ENCODE peak calls at places on chromosome 3, in seven cellular contexts. J, A, Q, X, I, S and U are unnamed samples.

GRCh38 chr3:177563792-177564191 is 366.5 kb upstream of the TBL1XR1 start:
- DNase-seq in A (no peak), I (no peak), X (no peak), S (no peak), J (no peak), Q (no peak), U (no peak)

GRCh38 chr3:186361612-186362408 is at the start of gene DGKG:
- DNase-seq in Q (no peak), S (no peak), I (peak), X (peak), A (no peak), J (peak), U (peak)

GRCh38 chr3:43872901-43873300 is 182.2 kb downstream of the ABHD5 start:
- DNase-seq in Q (no peak), X (peak), I (no peak), S (no peak), A (peak), J (no peak), U (no peak)

GRCh38 chr3:160771811-160772459 is 15.9 kb downstream of the PPM1L start:
- DNase-seq in X (no peak), Q (no peak), A (no peak), J (no peak), S (no peak), I (no peak), U (no peak)

GRCh38 chr3:152738656-152739055 is 96.3 kb upstream of the P2RY1 start:
- DNase-seq in S (no peak), X (no peak), I (no peak), J (no peak), A (no peak), Q (no peak), U (no peak)

GRCh38 chr3:99355465-99355864 is 282.9 kb upstream of the COL8A1 start:
- DNase-seq in X (no peak), S (no peak), A (no peak), I (no peak), Q (no peak), J (no peak), U (no peak)

GRCh38 chr3:150235799-150236198 is 172.3 kb upstream of the TSC22D2 start:
- DNase-seq in A (peak), J (no peak), X (no peak), Q (no peak), S (no peak), I (no peak), U (no peak)

GRCh38 chr3:123586966-123587365 is 2.1 kb upstream of the HACD2 start:
- DNase-seq in A (no peak), I (no peak), S (no peak), J (no peak), X (no peak), Q (no peak), U (no peak)

GRCh38 chr3:125032683-125033082 is 23.1 kb downstream of the HEG1 start:
- DNase-seq in S (no peak), A (no peak), I (no peak), J (no peak), Q (no peak), X (no peak), U (no peak)